ENCODE peak calls at places on chromosome 21, in six cellular contexts. One of them, this sample, is unnamed.

GRCh38 chr21:31282095-31282709 is 61.9 kb downstream of the TIAM1 start:
- DNase-seq in H9: no peak
- DNase-seq in IMR-90: peak
- DNase-seq in mesendoderm: no peak
- DNase-seq in neuronal stem cell: no peak
- DNase-seq in H1: no peak
- DNase-seq in this sample: peak

GRCh38 chr21:45517249-45518065 is 24.8 kb downstream of the SLC19A1 start:
- DNase-seq in H9: no peak
- DNase-seq in IMR-90: no peak
- DNase-seq in mesendoderm: no peak
- DNase-seq in neuronal stem cell: no peak
- DNase-seq in H1: no peak
- DNase-seq in this sample: no peak

GRCh38 chr21:45533731-45534571 is 8.3 kb downstream of the SLC19A1 start:
- DNase-seq in H9: no peak
- DNase-seq in IMR-90: no peak
- DNase-seq in mesendoderm: no peak
- DNase-seq in neuronal stem cell: no peak
- DNase-seq in H1: no peak
- DNase-seq in this sample: no peak

GRCh38 chr21:38454161-38454560 is 44.1 kb downstream of the ERG start:
- DNase-seq in H9: no peak
- DNase-seq in IMR-90: no peak
- DNase-seq in mesendoderm: no peak
- DNase-seq in neuronal stem cell: no peak
- DNase-seq in H1: no peak
- DNase-seq in this sample: no peak

GRCh38 chr21:33541105-33541711 is 709 bp downstream of the GART start:
- DNase-seq in H9: no peak
- DNase-seq in IMR-90: peak
- DNase-seq in mesendoderm: peak
- DNase-seq in neuronal stem cell: no peak
- DNase-seq in H1: no peak
- DNase-seq in this sample: peak

GRCh38 chr21:32949701-32950100 is 76.0 kb upstream of the OLIG2 start:
- DNase-seq in H9: peak
- DNase-seq in IMR-90: no peak
- DNase-seq in mesendoderm: peak
- DNase-seq in neuronal stem cell: no peak
- DNase-seq in H1: no peak
- DNase-seq in this sample: no peak

GRCh38 chr21:34113842-34114241 is 40.5 kb downstream of the MRPS6 start:
- DNase-seq in H9: no peak
- DNase-seq in IMR-90: no peak
- DNase-seq in mesendoderm: peak
- DNase-seq in neuronal stem cell: no peak
- DNase-seq in H1: no peak
- DNase-seq in this sample: no peak

GRCh38 chr21:34877485-34878128 is 171.5 kb downstream of the RUNX1 start:
- DNase-seq in H9: no peak
- DNase-seq in IMR-90: no peak
- DNase-seq in mesendoderm: no peak
- DNase-seq in neuronal stem cell: no peak
- DNase-seq in H1: no peak
- DNase-seq in this sample: no peak

GRCh38 chr21:42575111-42575510 is 61.5 kb downstream of the SLC37A1 start:
- DNase-seq in H9: no peak
- DNase-seq in IMR-90: no peak
- DNase-seq in mesendoderm: no peak
- DNase-seq in neuronal stem cell: no peak
- DNase-seq in H1: no peak
- DNase-seq in this sample: no peak

GRCh38 chr21:37710555-37711293 is 205.5 kb downstream of the KCNJ6 start:
- DNase-seq in H9: no peak
- DNase-seq in IMR-90: peak
- DNase-seq in mesendoderm: no peak
- DNase-seq in neuronal stem cell: no peak
- DNase-seq in H1: no peak
- DNase-seq in this sample: peak

GRCh38 chr21:24590261-24590660 is 1017.0 kb downstream of the MRPL39 start:
- DNase-seq in H9: no peak
- DNase-seq in IMR-90: no peak
- DNase-seq in mesendoderm: no peak
- DNase-seq in neuronal stem cell: no peak
- DNase-seq in H1: no peak
- DNase-seq in this sample: no peak

GRCh38 chr21:42075686-42076471 is 4.8 kb downstream of the UMODL1 start:
- DNase-seq in H9: no peak
- DNase-seq in IMR-90: no peak
- DNase-seq in mesendoderm: no peak
- DNase-seq in neuronal stem cell: no peak
- DNase-seq in H1: no peak
- DNase-seq in this sample: no peak

GRCh38 chr21:26572668-26573381 is at the start of gene CYYR1:
- DNase-seq in H9: peak
- DNase-seq in IMR-90: no peak
- DNase-seq in mesendoderm: peak
- DNase-seq in neuronal stem cell: peak
- DNase-seq in H1: peak
- DNase-seq in this sample: peak

GRCh38 chr21:36125513-36126121 is 9.3 kb upstream of the CBR3 start:
- DNase-seq in H9: no peak
- DNase-seq in IMR-90: peak
- DNase-seq in mesendoderm: peak
- DNase-seq in neuronal stem cell: no peak
- DNase-seq in H1: no peak
- DNase-seq in this sample: peak

GRCh38 chr21:42025392-42026071 is 15.4 kb upstream of the ZBTB21 start:
- DNase-seq in H9: no peak
- DNase-seq in IMR-90: peak
- DNase-seq in mesendoderm: no peak
- DNase-seq in neuronal stem cell: no peak
- DNase-seq in H1: no peak
- DNase-seq in this sample: peak

GRCh38 chr21:41726970-41727783 is 39.7 kb downstream of the RIPK4 start:
- DNase-seq in H9: no peak
- DNase-seq in IMR-90: peak
- DNase-seq in mesendoderm: peak
- DNase-seq in neuronal stem cell: no peak
- DNase-seq in H1: no peak
- DNase-seq in this sample: peak

GRCh38 chr21:45316871-45317400 is 29.2 kb upstream of the POFUT2 start:
- DNase-seq in H9: no peak
- DNase-seq in IMR-90: no peak
- DNase-seq in mesendoderm: no peak
- DNase-seq in neuronal stem cell: no peak
- DNase-seq in H1: no peak
- DNase-seq in this sample: no peak

GRCh38 chr21:26050857-26051256 is 119.7 kb downstream of the APP start:
- DNase-seq in H9: peak
- DNase-seq in IMR-90: no peak
- DNase-seq in mesendoderm: peak
- DNase-seq in neuronal stem cell: no peak
- DNase-seq in H1: no peak
- DNase-seq in this sample: no peak

GRCh38 chr21:41369915-41370839 is 8.3 kb downstream of the MX2 start:
- DNase-seq in H9: no peak
- DNase-seq in IMR-90: no peak
- DNase-seq in mesendoderm: peak
- DNase-seq in neuronal stem cell: no peak
- DNase-seq in H1: no peak
- DNase-seq in this sample: peak

GRCh38 chr21:26887241-26887640 is 42.0 kb upstream of the ADAMTS1 start:
- DNase-seq in H9: no peak
- DNase-seq in IMR-90: peak
- DNase-seq in mesendoderm: peak
- DNase-seq in neuronal stem cell: no peak
- DNase-seq in H1: no peak
- DNase-seq in this sample: no peak

GRCh38 chr21:14273736-14274538 is 58.0 kb downstream of the RBM11 start:
- DNase-seq in H9: peak
- DNase-seq in IMR-90: no peak
- DNase-seq in mesendoderm: peak
- DNase-seq in neuronal stem cell: no peak
- DNase-seq in H1: no peak
- DNase-seq in this sample: no peak

GRCh38 chr21:31879251-31879650 is 6.4 kb downstream of the HUNK start:
- DNase-seq in H9: no peak
- DNase-seq in IMR-90: no peak
- DNase-seq in mesendoderm: no peak
- DNase-seq in neuronal stem cell: no peak
- DNase-seq in H1: no peak
- DNase-seq in this sample: no peak

GRCh38 chr21:33894736-33895288 is 20.8 kb downstream of the ATP5PO start:
- DNase-seq in H9: peak
- DNase-seq in IMR-90: peak
- DNase-seq in mesendoderm: peak
- DNase-seq in neuronal stem cell: peak
- DNase-seq in H1: peak
- DNase-seq in this sample: peak

GRCh38 chr21:31624961-31625491 is 34.5 kb upstream of the SOD1 start:
- DNase-seq in H9: no peak
- DNase-seq in IMR-90: no peak
- DNase-seq in mesendoderm: no peak
- DNase-seq in neuronal stem cell: no peak
- DNase-seq in H1: no peak
- DNase-seq in this sample: no peak

GRCh38 chr21:45448810-45449657 is 44.1 kb downstream of the COL18A1 start:
- DNase-seq in H9: no peak
- DNase-seq in IMR-90: no peak
- DNase-seq in mesendoderm: no peak
- DNase-seq in neuronal stem cell: no peak
- DNase-seq in H1: no peak
- DNase-seq in this sample: no peak

GRCh38 chr21:46635324-46636180 is at the start of gene PRMT2:
- DNase-seq in H9: peak
- DNase-seq in IMR-90: peak
- DNase-seq in mesendoderm: peak
- DNase-seq in neuronal stem cell: peak
- DNase-seq in H1: peak
- DNase-seq in this sample: peak
- H3K27ac ChIP-seq in H9: no peak
- H3K27ac ChIP-seq in IMR-90: peak
- H3K27ac ChIP-seq in mesendoderm: peak
- H3K27ac ChIP-seq in neuronal stem cell: peak
- H3K27ac ChIP-seq in H1: peak
- H3K27ac ChIP-seq in this sample: peak

DNA sequence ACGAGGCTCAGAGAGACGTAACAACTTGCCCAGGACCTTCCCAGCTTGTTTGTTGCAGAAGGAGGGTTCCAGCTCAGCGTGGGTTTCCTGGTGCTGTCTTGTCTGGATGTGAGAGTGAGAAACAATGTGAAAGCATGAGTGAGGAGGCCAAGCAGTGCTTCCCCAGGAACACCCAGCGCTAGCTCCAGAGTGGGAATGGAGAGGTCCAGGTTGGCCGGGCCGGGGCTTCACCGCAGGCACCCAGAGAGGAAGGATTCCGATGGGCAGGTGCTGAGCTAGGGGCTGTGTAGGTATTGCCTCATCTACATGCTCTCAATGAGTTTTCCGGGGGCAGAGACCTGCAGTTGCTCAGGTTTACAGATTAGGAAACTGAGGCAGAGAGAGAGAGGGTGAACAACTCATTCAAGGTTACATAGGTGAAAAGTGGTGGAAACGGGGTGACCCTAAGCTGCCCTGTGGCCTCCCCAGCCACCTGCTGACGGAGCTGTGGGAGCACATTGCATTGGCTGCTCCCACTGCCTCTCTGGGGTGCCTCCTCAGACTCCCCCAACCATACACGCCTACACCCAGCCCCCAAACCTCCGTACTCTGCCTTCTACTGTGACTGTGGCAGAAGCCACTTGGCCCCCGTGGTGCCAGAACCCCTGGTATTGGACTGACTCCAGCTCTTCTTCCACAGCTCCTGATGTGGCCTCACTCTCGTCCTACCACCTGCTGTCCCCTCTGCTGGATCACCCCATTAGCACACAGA is 51.2 kb downstream of the B3GALT5 start:
- DNase-seq in H9: no peak
- DNase-seq in IMR-90: no peak
- DNase-seq in mesendoderm: no peak
- DNase-seq in neuronal stem cell: no peak
- DNase-seq in H1: no peak
- DNase-seq in this sample: no peak
- H2AK5ac ChIP-seq in H9: no peak
- H2AK5ac ChIP-seq in IMR-90: no peak
- H2AK5ac ChIP-seq in mesendoderm: no peak
- H2AK5ac ChIP-seq in neuronal stem cell: no peak
- H2AK5ac ChIP-seq in H1: no peak
- H2AK5ac ChIP-seq in this sample: peak

DNA sequence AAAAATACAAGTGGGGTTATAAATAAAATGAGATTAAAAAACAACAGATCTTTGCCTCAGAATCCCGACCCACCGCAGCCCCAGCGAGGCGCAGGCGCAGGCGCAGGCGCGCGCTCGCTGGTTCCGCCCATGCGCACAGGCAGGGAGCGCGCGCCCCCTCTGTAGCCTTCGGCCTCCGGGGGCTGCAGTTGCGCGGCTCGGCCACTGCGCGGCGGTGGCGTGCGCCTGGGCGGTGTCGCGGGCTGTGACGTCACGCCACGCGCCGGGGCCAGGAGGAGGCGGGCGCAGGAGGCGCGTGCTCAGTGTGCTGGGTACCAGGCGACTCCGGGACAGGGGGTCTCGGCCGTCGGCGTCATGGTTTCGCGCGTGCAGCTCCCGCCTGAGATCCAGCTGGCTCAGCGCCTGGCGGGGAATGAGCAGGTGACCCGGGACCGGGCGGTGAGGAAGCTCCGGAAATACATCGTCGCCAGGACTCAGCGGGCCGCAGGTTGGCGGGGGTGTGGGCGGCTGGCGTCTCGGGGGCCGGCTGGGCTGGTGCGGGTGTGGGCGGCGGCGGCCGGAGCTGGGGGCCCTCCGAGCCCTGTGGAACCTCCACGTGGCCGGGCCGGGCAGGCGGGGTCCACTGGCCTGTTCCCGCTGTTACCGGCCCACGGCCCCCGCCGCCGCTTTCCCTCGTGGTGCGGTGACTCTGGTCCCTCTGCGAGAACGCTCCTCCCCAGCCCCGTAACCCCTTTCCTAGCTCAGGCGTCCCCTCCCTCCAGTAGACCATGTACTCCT is at the start of gene RRP1:
- DNase-seq in H9: peak
- DNase-seq in IMR-90: peak
- DNase-seq in mesendoderm: peak
- DNase-seq in neuronal stem cell: peak
- DNase-seq in H1: peak
- DNase-seq in this sample: peak
- H4K8ac ChIP-seq in H9: no peak
- H4K8ac ChIP-seq in IMR-90: peak
- H4K8ac ChIP-seq in mesendoderm: no peak
- H4K8ac ChIP-seq in neuronal stem cell: no peak
- H4K8ac ChIP-seq in H1: peak
- H4K8ac ChIP-seq in this sample: peak

DNA sequence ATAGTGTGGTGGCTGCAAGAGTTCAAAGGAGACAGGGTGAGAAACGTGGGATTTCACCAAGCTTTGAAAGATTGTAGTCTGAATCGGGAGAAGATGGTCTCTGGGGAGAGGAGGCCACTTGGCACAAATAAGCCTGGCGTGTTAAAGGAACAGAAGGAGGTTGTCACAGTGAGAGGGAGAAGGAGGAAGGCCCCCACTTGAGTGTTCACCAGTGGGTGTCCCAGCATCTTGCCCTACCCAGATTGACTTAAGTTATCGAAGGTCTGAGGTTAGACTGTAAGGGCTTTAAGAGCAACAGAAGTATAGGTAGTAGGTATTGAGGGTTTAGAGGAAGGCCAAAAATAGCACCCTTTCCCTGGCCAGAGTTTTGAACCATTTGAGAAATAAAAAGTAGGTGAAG is 48.0 kb downstream of the BACH1 start:
- DNase-seq in H9: no peak
- DNase-seq in IMR-90: no peak
- DNase-seq in mesendoderm: no peak
- DNase-seq in neuronal stem cell: no peak
- DNase-seq in H1: no peak
- DNase-seq in this sample: no peak
- H3K27ac ChIP-seq in H9: no peak
- H3K27ac ChIP-seq in IMR-90: peak
- H3K27ac ChIP-seq in mesendoderm: no peak
- H3K27ac ChIP-seq in neuronal stem cell: no peak
- H3K27ac ChIP-seq in H1: no peak
- H3K27ac ChIP-seq in this sample: no peak

This sample was measured in mesenchymal stem cell.